ENCODE peak calls at places on chromosomes 12 and 14, in five cellular contexts. N is Panc1, L is HCT116, U is stomach, I is spleen. Q is an unnamed sample.

GRCh38 chr14:33689680-33690079 is 261.2 kb downstream of the EGLN3 start:
- DNase-seq in L (no peak), I (no peak), U (no peak), N (no peak), Q (no peak)

GRCh38 chr14:89617471-89618291 is 200.6 kb upstream of the FOXN3 start:
- DNase-seq in I (no peak), N (no peak), L (no peak), U (peak; percentile 45), Q (peak; percentile 23)

GRCh38 chr12:62713190-62713589 is 221.8 kb downstream of the PPM1H start:
- DNase-seq in I (no peak), L (no peak), N (no peak), U (no peak), Q (no peak)

GRCh38 chr12:124750787-124751471 is 112.7 kb downstream of the SCARB1 start:
- DNase-seq in I (no peak), N (no peak), L (no peak), U (no peak), Q (no peak)

GRCh38 chr14:99976021-99976420 is 89.2 kb upstream of the EVL start:
- DNase-seq in L (no peak), I (no peak), N (no peak), U (no peak), Q (no peak)

GRCh38 chr14:53881161-53881846 is 75.3 kb downstream of the BMP4 start:
- DNase-seq in I (no peak), U (no peak), N (no peak), L (no peak), Q (no peak)

GRCh38 chr14:70812124-70812818 is 3.0 kb upstream of the MAP3K9 start:
- DNase-seq in N (no peak), U (no peak), L (no peak), I (no peak), Q (no peak)

GRCh38 chr12:117212563-117213190 is 22.4 kb upstream of the FBXO21 start:
- DNase-seq in I (no peak), N (peak; percentile 61), U (peak; percentile 74), L (peak; percentile 68), Q (peak; percentile 67)

GRCh38 chr12:103852498-103852992 is 11.5 kb upstream of the NT5DC3 start:
- DNase-seq in L (no peak), I (no peak), N (no peak), U (no peak), Q (no peak)

GRCh38 chr12:107458990-107459389 is 226.6 kb upstream of the PWP1 start:
- DNase-seq in N (no peak), L (no peak), I (peak; percentile 5), U (no peak), Q (no peak)

GRCh38 chr14:68908860-68909259 is 70.2 kb downstream of the ACTN1 start:
- DNase-seq in L (no peak), U (no peak), I (no peak), N (no peak), Q (no peak)

GRCh38 chr12:105562727-105563072 is 232.2 kb downstream of the C12orf75 start:
- DNase-seq in U (peak; percentile 29), I (no peak), N (no peak), L (no peak), Q (no peak)

GRCh38 chr12:57270966-57271470 is 20.0 kb upstream of the STAC3 start:
- DNase-seq in N (no peak), U (no peak), I (no peak), L (no peak), Q (no peak)

GRCh38 chr14:70901218-70901772 is 6.0 kb upstream of the PCNX1 start:
- DNase-seq in L (no peak), U (no peak), I (no peak), N (no peak), Q (no peak)

GRCh38 chr12:56599797-56600196 is 30.3 kb downstream of the BAZ2A start:
- DNase-seq in I (no peak), L (no peak), N (no peak), U (no peak), Q (no peak)

GRCh38 chr12:90940872-90941499 is 14.0 kb downstream of the CCER1 start:
- DNase-seq in N (peak; percentile 15), U (no peak), L (peak; percentile 55), I (no peak), Q (no peak)

GRCh38 chr14:21711360-21711961 is 37.8 kb upstream of the OR4E1 start:
- DNase-seq in U (no peak), L (peak; percentile 26), N (peak; percentile 36), I (no peak), Q (no peak)

GRCh38 chr12:53755451-53756290 is 3.9 kb upstream of the CISTR start:
- DNase-seq in U (no peak), I (no peak), N (no peak), L (no peak), Q (no peak)

GRCh38 chr12:17333287-17333686 is 727.3 kb upstream of the LMO3 start:
- DNase-seq in U (no peak), L (peak; percentile 3), N (no peak), I (no peak), Q (no peak)

GRCh38 chr12:110170535-110171185 is 46.5 kb downstream of the IFT81 start:
- DNase-seq in U (no peak), N (no peak), L (no peak), I (no peak), Q (no peak)
- H3K27ac ChIP-seq in U (no peak overlapping the region), N (no peak overlapping the region), L (no peak overlapping the region), I (no peak overlapping the region), Q (no peak overlapping the region)

DNA sequence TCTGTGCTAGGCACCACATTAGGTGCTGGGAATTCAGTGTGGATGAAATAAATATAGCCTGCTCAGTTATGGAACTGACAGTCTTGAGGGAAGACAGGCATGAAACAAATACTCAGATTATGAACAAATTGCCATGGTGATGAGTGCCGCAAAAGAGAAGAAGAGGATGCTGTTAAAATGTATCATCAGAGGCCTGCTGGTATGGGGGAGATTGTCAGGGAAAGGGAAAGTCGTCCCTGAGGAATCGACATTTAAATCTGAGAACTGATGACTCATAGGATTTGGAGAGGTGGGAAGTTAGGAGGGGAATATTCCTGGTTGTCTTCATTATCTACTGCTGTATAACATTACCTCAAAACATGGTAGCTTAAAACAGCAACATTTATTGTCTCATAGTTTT is 42.0 kb downstream of the PPP1R36 start:
- DNase-seq in I (no peak), N (no peak), U (no peak), L (no peak), Q (no peak)
- TF ChIP-seq POLR2AphosphoS5 in I (no peak), N (no peak), U (no peak), L (no peak), Q (no peak)

DNA sequence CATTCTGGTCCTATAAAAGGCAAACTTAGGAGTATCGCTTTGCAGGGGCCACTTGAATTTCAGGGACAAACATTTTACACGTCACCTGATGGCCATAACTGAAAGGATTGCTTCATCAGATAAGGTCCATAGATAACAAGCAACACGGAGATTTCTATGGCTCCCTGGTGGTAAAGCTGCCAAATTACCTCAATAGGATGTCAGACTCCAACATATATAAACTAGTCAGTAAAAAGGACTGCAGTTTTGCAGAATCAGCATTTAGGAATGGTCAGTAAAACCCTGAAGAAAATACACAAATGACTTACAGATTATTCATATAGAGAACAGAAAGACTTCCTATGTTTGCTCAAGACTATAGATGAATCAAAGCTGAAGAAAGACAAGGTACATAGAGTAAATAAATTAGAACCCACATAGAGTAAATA is 66.1 kb upstream of the GRIP1 start:
- DNase-seq in U (no peak), L (no peak), I (no peak), N (no peak), Q (no peak)
- TF ChIP-seq CTCF in U (no peak), L (no peak), I (no peak), N (no peak), Q (no peak)

GRCh38 chr12:49646331-49646830 is 23.0 kb downstream of the PRPF40B start:
- DNase-seq in U (no peak), L (no peak), N (no peak), I (peak; percentile 67), Q (no peak)

GRCh38 chr12:49643961-49644619 is 20.7 kb downstream of the PRPF40B start:
- DNase-seq in N (no peak), U (no peak), L (no peak), I (peak; percentile 65), Q (no peak)

GRCh38 chr12:49644620-49644994 is 21.2 kb downstream of the PRPF40B start:
- DNase-seq in I (peak; percentile 94), N (no peak), L (peak; percentile 21), U (peak; percentile 79), Q (peak; percentile 69)

GRCh38 chr12:49646871-49647270 is 23.5 kb downstream of the PRPF40B start:
- DNase-seq in L (no peak), I (no peak), U (no peak), N (no peak), Q (no peak)

DNA sequence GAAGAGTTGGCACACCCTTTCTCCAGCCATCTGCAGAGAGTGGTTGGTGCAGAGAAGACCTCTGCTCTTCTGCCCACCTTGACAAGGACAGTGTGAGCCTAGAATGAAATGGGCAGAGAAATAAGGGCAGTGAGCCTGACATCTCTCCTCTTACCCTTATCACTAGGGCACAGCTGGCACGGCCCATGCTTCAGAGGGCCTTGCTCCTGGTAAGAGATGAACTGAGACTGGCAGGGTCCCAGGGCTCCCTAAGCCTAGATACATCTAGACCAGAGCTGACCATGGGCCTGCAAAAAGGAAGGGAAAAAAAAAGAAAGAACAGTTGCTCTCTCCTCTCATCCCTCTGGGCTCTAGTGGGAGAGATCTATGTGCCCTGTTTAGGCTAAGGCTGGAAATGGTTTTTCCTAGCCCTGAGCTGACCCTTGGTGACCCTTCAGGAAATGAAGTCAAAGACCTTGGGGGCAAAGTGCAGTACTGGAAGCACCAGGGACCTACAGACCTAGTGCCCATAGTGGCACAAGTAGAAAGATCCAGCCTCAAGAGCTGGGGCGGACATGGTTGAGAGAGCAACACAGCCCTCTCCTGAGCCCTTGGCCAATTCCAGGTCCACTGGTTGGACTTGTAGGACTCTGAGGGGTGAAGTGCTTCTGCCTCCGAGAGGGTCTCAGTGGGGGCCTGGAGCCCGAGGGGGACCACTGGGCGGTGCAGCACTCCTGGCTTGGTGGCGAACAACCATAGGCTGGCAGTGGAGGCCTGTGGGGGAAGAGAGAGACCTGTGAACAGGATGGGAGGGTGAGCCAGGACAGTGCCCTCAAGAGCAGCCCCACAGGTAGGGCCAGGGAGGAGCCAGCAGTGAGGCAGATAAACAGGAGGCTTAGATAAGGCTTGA is 22.0 kb downstream of the PRPF40B start:
- DNase-seq in N (no peak), I (peak; percentile 63), U (no peak), L (no peak), Q (no peak)
- H3K27ac ChIP-seq in N (no peak overlapping the region), I (no peak overlapping the region), U (no peak overlapping the region), L (no peak overlapping the region), Q (no peak overlapping the region)

DNA sequence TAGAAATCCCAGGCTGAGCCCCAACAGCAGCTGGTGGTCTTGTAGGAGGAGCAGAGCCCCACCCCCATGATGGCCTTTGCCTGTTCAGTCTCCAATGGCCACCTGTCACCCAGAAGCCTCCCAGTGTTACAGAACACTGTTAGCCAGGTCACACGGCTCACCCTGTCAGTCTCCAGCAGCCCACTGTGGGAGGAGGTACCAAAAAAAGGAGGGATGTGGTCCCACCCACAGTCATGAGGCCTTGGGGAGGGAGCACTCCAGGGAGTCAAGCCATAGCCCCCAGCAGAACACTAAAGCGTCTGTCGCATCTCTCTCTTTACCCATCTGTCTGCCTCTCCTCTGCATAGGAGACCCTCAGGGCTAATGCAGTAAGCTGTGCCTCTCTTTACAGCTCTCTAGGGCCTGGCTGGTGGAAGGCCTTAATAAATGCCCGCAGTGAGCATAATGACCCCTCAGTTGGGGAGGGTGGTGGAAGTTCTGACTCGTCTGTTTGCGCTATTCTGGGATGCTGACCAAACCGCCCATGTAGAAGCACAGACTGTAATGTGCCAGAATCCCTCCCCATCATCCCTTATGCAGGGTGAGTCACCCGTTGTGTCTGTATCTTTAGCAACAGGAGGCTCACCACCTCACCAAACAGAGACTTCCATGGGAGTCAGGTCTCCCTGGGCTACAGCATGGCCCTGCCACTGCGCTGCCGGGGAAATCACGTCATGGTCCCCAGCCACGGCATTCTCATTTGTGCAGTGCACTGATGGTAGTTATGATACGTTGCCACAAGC is 14.6 kb downstream of the C14orf132 start:
- DNase-seq in U (no peak), N (no peak), I (peak; percentile 13), L (no peak), Q (no peak)
- TF ChIP-seq POLR2AphosphoS5 in U (peak; percentile 4), N (no peak), I (no peak), L (no peak), Q (peak; percentile 13)

Q was measured in breast epithelium.